ENCODE peak calls at places on chromosomes 16 and 17, in four cellular contexts. Q, O, P and T are unnamed samples.

GRCh38 chr17:48054238-48055185 is 6.4 kb downstream of the NFE2L1 start:
- DNase-seq in O (peak), P (no peak), Q (peak), T (peak)

GRCh38 chr17:37092041-37092440 is 143.3 kb downstream of the AATF start:
- DNase-seq in O (no peak), Q (no peak), P (no peak), T (no peak)

GRCh38 chr17:40021471-40021961 is 6.3 kb downstream of the CSF3 start:
- DNase-seq in O (no peak), Q (no peak), P (no peak), T (no peak)

GRCh38 chr17:10629706-10630105 is 27.4 kb downstream of the MYH3 start:
- DNase-seq in Q (no peak), P (no peak), O (no peak), T (no peak)

GRCh38 chr17:58320163-58320558 is 8.4 kb downstream of the TSPOAP1 start:
- DNase-seq in O (no peak), P (no peak), Q (no peak), T (peak)

GRCh38 chr17:76982408-76983074 is 114.3 kb downstream of the MGAT5B start:
- DNase-seq in P (peak), O (no peak), Q (no peak), T (no peak)

GRCh38 chr17:67063146-67063545 is 18.8 kb downstream of the CACNG1 start:
- DNase-seq in O (no peak), Q (no peak), P (no peak), T (no peak)

GRCh38 chr17:68053237-68054030 is 17.9 kb downstream of the KPNA2 start:
- DNase-seq in O (no peak), P (no peak), Q (no peak), T (no peak)

GRCh38 chr17:66810951-66811682 is 23.8 kb upstream of the CACNG5 start:
- DNase-seq in O (no peak), Q (no peak), P (no peak), T (no peak)

GRCh38 chr17:34378664-34379101 is 15.7 kb upstream of the CCL1 start:
- DNase-seq in O (no peak), Q (no peak), P (peak), T (no peak)

GRCh38 chr16:7246578-7246977 is 86.1 kb upstream of the RBFOX1 start:
- DNase-seq in O (no peak), Q (peak), P (no peak), T (no peak)

GRCh38 chr17:67335245-67335835 is 31.0 kb downstream of the PSMD12 start:
- DNase-seq in P (no peak), O (no peak), Q (no peak), T (no peak)

DNA sequence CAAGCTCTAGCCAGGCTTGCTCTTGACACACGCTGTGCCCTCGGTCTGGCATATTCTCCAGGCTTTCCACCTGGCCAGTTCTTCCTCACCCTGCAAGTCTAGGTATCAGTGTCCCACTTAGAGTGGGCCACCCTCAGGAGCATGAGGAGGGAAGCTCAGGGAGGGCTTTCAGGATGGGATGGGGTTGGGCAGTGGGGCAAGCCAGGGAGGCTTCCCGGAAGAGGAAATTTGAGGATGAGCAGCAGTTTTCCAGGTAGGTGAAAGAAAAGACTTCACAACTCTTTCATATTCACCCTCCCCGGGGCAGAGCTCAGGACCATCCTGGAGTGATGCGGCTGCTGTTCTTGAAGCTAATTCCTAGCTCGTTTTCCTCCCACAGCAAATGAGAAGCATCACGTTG is 14.5 kb upstream of the LDHD start:
- DNase-seq in O (no peak), P (no peak), Q (no peak), T (no peak)
- H3K4me3 ChIP-seq in O (no peak), P (no peak), Q (no peak), T (no peak)

GRCh38 chr16:13507530-13507929 is 412.4 kb upstream of the ERCC4 start:
- DNase-seq in Q (no peak), O (no peak), P (no peak), T (no peak)

DNA sequence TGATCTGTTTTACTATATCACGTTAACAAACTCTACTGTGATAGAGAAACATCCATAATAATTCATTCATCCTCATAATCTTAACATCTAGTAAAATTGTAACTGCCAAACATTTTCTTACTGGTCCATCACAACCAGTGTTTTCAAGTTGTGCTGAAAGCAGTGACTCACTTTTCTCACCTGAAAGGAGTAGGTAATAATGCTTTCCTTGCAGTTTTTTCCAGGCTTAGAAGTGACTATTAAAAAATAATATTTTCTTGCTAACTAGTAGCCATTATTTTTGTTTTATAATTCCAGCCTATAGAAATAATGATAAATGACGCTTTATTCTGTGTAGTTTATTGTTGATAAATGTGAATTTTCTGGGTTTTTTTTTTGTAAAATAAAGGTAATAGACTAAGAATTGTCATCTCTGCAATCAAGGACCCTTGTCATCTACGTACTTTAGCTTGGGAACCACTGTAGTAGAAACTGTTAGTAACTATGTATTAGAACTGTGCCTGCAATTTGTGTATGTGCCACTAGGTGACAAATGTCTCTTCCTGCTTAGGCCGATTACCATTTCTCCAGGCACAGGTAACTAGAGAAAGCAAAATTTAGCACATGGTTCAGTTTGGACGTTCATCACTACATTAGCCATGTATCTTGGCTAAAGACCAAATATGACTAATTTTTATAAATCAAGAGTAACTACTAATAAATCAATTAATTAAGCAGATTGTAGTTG is 409.4 kb upstream of the ERCC4 start:
- DNase-seq in Q (peak), P (peak), O (no peak), T (no peak)
- H3K27ac ChIP-seq in Q (no peak), P (no peak), O (no peak), T (no peak)

GRCh38 chr17:32111141-32111771 is 31.0 kb upstream of the RHOT1 start:
- DNase-seq in O (peak), P (peak), Q (peak), T (no peak)
- TF ChIP-seq CTCF in O (no peak), P (peak), Q (peak), T (peak)

GRCh38 chr16:69564845-69565610 is 738 bp upstream of the NFAT5 start:
- DNase-seq in O (no peak), P (peak), Q (no peak), T (no peak)

GRCh38 chr16:69561901-69562300 is 3.9 kb upstream of the NFAT5 start:
- DNase-seq in Q (no peak), P (no peak), O (no peak), T (no peak)

GRCh38 chr16:69565611-69566436 is at the start of gene NFAT5:
- DNase-seq in O (peak), Q (peak), P (peak), T (peak)

GRCh38 chr16:69562818-69563217 is 2.9 kb upstream of the NFAT5 start:
- DNase-seq in Q (no peak), P (no peak), O (no peak), T (no peak)

DNA sequence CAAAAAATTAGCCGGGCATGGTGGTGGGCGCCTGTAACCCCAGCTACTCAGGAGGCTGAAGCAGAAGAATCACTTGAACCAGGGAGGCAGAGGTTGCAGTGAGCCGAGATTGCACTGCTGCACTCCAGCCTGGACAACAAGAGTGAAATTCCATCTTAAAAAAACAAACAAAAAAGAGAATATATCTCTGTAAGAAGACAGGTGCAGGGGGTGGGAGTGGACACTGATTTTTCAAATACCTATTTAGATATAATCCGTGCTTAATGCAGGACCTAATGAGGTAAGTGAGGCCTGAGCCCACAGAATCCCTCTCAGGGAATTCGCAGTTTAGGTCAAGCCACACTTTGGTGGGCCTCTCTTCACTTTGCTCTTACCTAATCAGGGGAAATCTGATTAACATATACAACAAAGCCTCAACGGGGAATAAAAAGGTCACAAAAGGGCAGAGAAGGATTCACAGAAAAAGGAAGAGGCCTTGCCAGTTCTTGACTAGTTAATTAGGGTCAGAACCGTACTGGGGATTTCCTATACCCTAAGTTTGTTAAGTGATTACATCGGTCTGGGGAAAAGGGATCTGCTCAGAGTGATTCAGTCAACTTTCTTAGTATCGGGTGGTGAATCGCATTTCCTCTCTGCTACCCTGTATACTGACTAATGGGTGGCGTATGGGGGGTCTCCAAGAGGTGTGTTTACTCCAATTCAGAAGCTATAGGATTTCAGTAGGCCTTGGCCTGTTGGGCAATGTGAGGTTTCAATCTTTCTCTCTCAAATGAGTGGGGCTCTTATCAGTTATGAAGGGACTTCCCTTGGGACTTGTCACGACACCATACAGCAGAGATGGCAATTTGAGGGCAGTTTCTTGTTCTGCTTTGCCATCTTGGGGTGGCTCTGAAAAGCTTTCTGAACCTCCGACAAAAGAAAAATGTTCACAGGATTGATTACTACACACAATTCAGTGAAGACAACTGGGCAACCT is 1.9 kb upstream of the NFAT5 start:
- DNase-seq in P (peak), Q (peak), O (no peak), T (no peak)
- H3K4me3 ChIP-seq in P (peak), Q (peak), O (no peak), T (peak)

GRCh38 chr17:82864721-82865240 is 25.0 kb upstream of the ZNF750 start:
- DNase-seq in P (peak), Q (no peak), O (no peak), T (no peak)

GRCh38 chr17:82863941-82864720 is 24.3 kb upstream of the ZNF750 start:
- DNase-seq in P (peak), Q (no peak), O (peak), T (no peak)

GRCh38 chr17:82865996-82866395 is 26.2 kb upstream of the ZNF750 start:
- DNase-seq in P (no peak), O (no peak), Q (no peak), T (no peak)

GRCh38 chr17:82866521-82867214 is 26.8 kb upstream of the ZNF750 start:
- DNase-seq in O (no peak), Q (peak), P (no peak), T (no peak)

DNA sequence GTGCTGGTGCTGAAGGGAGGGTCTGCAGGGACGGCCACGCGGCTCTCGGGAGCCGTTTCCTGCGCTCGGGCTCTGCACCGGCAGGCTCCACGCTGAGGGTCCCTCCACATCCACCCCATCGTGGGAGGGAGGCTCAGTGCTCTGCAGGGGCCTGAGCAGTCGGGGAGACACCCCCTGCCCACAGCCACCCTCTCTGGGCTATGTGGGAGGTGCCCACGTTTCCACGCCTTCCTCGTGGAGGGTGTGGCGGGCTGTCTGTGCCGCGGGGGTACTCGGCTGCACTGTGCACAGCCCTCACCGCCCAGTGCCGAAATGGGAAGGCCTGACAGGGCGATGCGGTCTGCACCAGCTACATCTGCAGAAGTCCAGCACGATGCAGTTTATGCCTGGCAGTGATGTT is 25.5 kb upstream of the ZNF750 start:
- DNase-seq in P (no peak), O (no peak), Q (no peak), T (no peak)
- H3K27ac ChIP-seq in P (peak), O (no peak), Q (no peak), T (no peak)

DNA sequence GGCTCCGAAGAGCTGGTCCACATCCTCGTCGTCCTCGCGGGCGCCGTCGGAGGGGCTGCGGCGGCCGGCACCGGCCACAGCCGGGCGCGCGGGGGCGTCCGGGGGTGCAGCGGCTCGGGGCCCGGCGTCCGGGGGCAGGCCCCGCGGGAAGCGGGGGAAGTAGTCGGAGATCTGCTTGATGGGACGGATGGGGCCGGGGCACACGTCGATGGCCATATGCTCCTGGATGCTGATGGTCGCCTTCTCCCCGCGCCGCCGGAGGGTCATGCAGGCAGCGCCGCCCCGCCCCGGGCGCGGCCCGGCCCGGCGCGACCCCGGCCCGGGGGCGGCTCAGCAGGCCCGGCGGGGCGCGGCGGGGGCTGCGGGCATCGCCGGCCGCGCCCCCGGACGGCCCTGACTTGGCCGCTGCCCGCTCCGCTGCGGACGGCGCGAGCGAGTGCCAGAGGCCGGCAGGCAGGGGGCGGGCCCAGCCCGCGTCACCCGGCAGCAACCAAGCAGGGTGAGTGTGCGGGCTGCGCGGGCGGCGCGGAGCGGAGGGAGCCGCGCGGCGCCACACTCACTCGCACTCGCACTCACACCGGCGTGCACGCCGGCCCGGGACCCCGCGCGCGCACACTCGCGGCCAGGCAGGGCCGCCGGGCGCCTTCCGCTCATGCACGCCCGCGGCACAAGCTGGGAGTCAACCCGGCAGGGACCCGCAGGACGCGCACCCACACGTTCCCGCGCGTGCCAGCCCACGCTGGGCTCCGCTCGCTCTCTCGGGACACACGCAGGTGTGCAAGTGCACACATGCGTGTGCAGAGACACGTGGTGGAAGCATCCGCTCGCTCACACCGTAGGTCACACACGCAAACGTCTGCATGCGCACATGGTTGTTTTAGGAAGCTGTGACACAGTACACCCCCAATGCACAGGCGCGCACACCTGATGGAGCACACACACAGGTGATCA is at the start of gene DOC2B:
- DNase-seq in P (no peak), O (peak), Q (peak), T (peak)
- TF ChIP-seq CTCF in P (no peak), O (no peak), Q (no peak), T (no peak)

GRCh38 chr16:11472851-11473250 is 113.9 kb downstream of the LITAF start:
- DNase-seq in Q (no peak), O (no peak), P (no peak), T (peak)

GRCh38 chr16:11470676-11471415 is 115.9 kb downstream of the LITAF start:
- DNase-seq in P (no peak), O (no peak), Q (no peak), T (peak)

GRCh38 chr16:11471548-11471947 is 115.2 kb downstream of the LITAF start:
- DNase-seq in P (no peak), Q (no peak), O (no peak), T (peak)

GRCh38 chr16:11473728-11474127 is 113.0 kb downstream of the LITAF start:
- DNase-seq in Q (no peak), P (peak), O (no peak), T (peak)

GRCh38 chr16:11472410-11472809 is 114.3 kb downstream of the LITAF start:
- DNase-seq in O (no peak), P (no peak), Q (no peak), T (peak)
- H3K4me3 ChIP-seq in O (no peak), P (no peak), Q (no peak), T (no peak)

GRCh38 chr17:1002412-1002753 is 5.5 kb downstream of the TIMM22 start:
- DNase-seq in P (no peak), Q (no peak), O (no peak), T (no peak)
- H3K27ac ChIP-seq in P (no peak), Q (no peak), O (peak), T (peak)

GRCh38 chr16:64089697-64090096 is 1032.2 kb downstream of the CDH11 start:
- DNase-seq in P (peak), Q (peak), O (no peak), T (no peak)
- TF ChIP-seq CTCF in P (peak), Q (peak), O (no peak), T (peak)